ENCODE peak calls at places on chromosomes 16 and 17, in six cellular contexts. Z is ovary, S is cardiac muscle cell, O is sigmoid colon, R is small intestine, J is Panc1. F is an unnamed sample. For H3K9me3, the result is how much of the 10 kb centered on the place peaks cover.

GRCh38 chr16:88069397-88070168 is 118.3 kb downstream of the BANP start:
- DNase-seq in Z (no peak), S (no peak), O (peak), R (no peak), J (no peak), F (no peak)

GRCh38 chr17:40558651-40559015 is 6.6 kb downstream of the CCR7 start:
- DNase-seq in Z (no peak), S (no peak), O (no peak), R (no peak), J (no peak), F (no peak)

GRCh38 chr16:10885246-10885645 is 8.2 kb downstream of the CIITA start:
- DNase-seq in Z (no peak), S (no peak), O (no peak), R (no peak), J (no peak), F (no peak)

GRCh38 chr16:24539850-24540484 is 601 bp downstream of the RBBP6 start:
- DNase-seq in Z (peak), S (peak), O (peak), R (peak), J (no peak), F (no peak)

GRCh38 chr17:31549121-31549524 is 157.6 kb downstream of the RAB11FIP4 start:
- DNase-seq in Z (no peak), S (no peak), O (no peak), R (peak), J (no peak), F (no peak)

GRCh38 chr16:4377573-4378146 is 6.0 kb downstream of the VASN start:
- DNase-seq in Z (no peak), S (no peak), O (no peak), R (no peak), J (no peak), F (no peak)

GRCh38 chr17:69093279-69093789 is 32.6 kb upstream of the ABCA9 start:
- DNase-seq in Z (no peak), S (peak), O (no peak), R (peak), J (no peak), F (no peak)

GRCh38 chr16:85695196-85696128 is 6.7 kb upstream of the GINS2 start:
- DNase-seq in Z (no peak), S (no peak), O (no peak), R (no peak), J (no peak), F (no peak)

GRCh38 chr17:41442772-41443171 is 2.0 kb upstream of the KRT38 start:
- DNase-seq in Z (no peak), S (peak), O (no peak), R (no peak), J (no peak), F (no peak)

DNA sequence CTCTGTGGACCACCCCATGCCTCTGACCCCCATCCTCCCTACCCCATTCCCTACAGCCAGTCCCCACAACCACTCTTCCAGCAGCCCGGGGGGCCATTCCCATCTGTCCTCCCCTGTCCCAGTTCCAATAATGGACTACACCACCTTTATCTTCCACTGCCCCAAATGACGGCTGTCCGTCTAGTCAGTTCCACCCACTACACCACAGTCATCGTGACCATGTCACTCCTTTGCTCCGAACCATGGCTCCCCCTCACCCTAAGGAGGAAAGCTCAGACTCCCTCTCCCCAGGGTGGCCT is 15.3 kb downstream of the PDP2 start:
- DNase-seq in Z (no peak), S (no peak), O (no peak), R (no peak), J (no peak), F (no peak)
- H3K27ac ChIP-seq in Z (no peak), S (peak), O (no peak), R (peak), J (no peak), F (no peak)

GRCh38 chr16:14565688-14566025 is 64.4 kb downstream of the PARN start:
- DNase-seq in Z (no peak), S (no peak), O (no peak), R (no peak), J (no peak), F (no peak)

GRCh38 chr16:14566599-14566998 is 63.5 kb downstream of the PARN start:
- DNase-seq in Z (no peak), S (no peak), O (no peak), R (no peak), J (no peak), F (no peak)

GRCh38 chr16:14564881-14565687 is 65.0 kb downstream of the PARN start:
- DNase-seq in Z (no peak), S (peak), O (no peak), R (peak), J (no peak), F (no peak)

GRCh38 chr16:14562691-14563491 is 67.2 kb downstream of the PARN start:
- DNase-seq in Z (no peak), S (peak), O (peak), R (peak), J (no peak), F (peak)

DNA sequence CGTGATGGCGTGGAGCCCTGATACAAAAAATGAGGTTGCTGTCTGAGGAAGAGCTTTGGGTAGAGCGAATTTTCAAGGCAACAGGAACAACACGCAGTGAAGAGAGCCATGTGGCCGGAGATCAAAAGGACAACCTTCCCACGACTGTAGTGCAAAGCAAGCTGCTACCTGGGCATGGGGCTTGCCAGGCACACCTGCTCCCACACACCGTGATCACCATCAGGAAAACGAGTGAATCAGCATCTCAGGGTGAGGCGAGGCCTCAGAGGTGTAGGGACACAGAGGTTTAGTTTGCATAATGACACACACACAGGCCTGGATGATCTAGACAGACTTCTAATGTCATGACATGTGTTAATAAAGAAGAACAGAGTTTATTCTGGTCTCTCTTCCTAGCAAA is 65.7 kb downstream of the PARN start:
- DNase-seq in Z (no peak), S (no peak), O (no peak), R (peak), J (no peak), F (no peak)
- H3K4me3 ChIP-seq in Z (no peak), S (no peak), O (peak), R (no peak), J (no peak), F (no peak)

GRCh38 chr16:75035410-75035968 is 36.7 kb downstream of the ZNRF1 start:
- DNase-seq in Z (no peak), S (no peak), O (no peak), R (no peak), J (no peak), F (no peak)

GRCh38 chr16:75042423-75043174 is 43.8 kb downstream of the ZNRF1 start:
- DNase-seq in Z (no peak), S (no peak), O (no peak), R (no peak), J (no peak), F (no peak)

GRCh38 chr16:75039941-75040340 is 41.1 kb downstream of the ZNRF1 start:
- DNase-seq in Z (no peak), S (no peak), O (no peak), R (no peak), J (no peak), F (no peak)

GRCh38 chr16:75043175-75043937 is 44.5 kb downstream of the ZNRF1 start:
- DNase-seq in Z (peak), S (peak), O (no peak), R (no peak), J (no peak), F (no peak)

GRCh38 chr16:75038036-75038959 is 39.5 kb downstream of the ZNRF1 start:
- DNase-seq in Z (no peak), S (peak), O (no peak), R (no peak), J (no peak), F (no peak)
- H3K9me3 ChIP-seq in Z (under half), S (under half), O (under half), R (under half), J (under half), F (under half)

GRCh38 chr17:43515641-43516040 is 30.5 kb downstream of the ETV4 start:
- DNase-seq in Z (no peak), S (peak), O (no peak), R (no peak), J (no peak), F (no peak)
- H3K27ac ChIP-seq in Z (no peak), S (no peak), O (no peak), R (no peak), J (no peak), F (no peak)

F was measured in keratinocyte.